ENCODE peak calls at places on chromosomes 5 and 9, in five cellular contexts. F is HepG2, U is GM12878, E is K562, R is H1. C is an unnamed sample.

GRCh38 chr9:8489845-8490244 is 690.3 kb upstream of the DMAC1 start:
- DNase-seq in U (no peak), R (no peak), E (no peak), F (no peak), C (no peak)

GRCh38 chr5:127089206-127089605 is 15.9 kb upstream of the C5orf63 start:
- DNase-seq in U (no peak), F (no peak), R (no peak), E (no peak), C (no peak)

GRCh38 chr5:149141957-149142851 is 911 bp downstream of the ABLIM3 start:
- DNase-seq in E (no peak), R (no peak), F (no peak), U (no peak), C (no peak)

GRCh38 chr5:91144491-91145232 is 238.5 kb downstream of the ARRDC3 start:
- DNase-seq in F (no peak), E (no peak), R (no peak), U (no peak), C (no peak)

GRCh38 chr9:134661299-134661698 is 19.7 kb downstream of the COL5A1 start:
- DNase-seq in F (no peak), R (no peak), U (no peak), E (no peak), C (no peak)

GRCh38 chr5:130937046-130937445 is 228.0 kb downstream of the HINT1 start:
- DNase-seq in E (no peak), F (no peak), U (no peak), R (no peak), C (no peak)

GRCh38 chr5:135230326-135230925 is 168.6 kb downstream of the MACROH2A1 start:
- DNase-seq in E (no peak), F (peak), U (no peak), R (no peak), C (no peak)

GRCh38 chr9:95175523-95175922 is 142.0 kb downstream of the FANCC start:
- DNase-seq in E (no peak), U (no peak), F (no peak), R (no peak), C (no peak)

GRCh38 chr9:93098236-93098946 is 2.4 kb downstream of the CARD19 start:
- DNase-seq in E (peak), F (peak), R (no peak), U (no peak), C (no peak)

GRCh38 chr9:93493949-93494348 is 40.6 kb upstream of the FAM120AOS start:
- DNase-seq in E (no peak), F (no peak), U (no peak), R (no peak), C (no peak)

GRCh38 chr5:33153891-33154290 is 286.9 kb upstream of the TARS1 start:
- DNase-seq in U (no peak), R (no peak), E (no peak), F (no peak), C (no peak)

GRCh38 chr5:15510092-15510491 is 10.1 kb downstream of the FBXL7 start:
- DNase-seq in U (no peak), E (no peak), R (no peak), F (no peak), C (no peak)

GRCh38 chr5:176632777-176633176 is 2.3 kb downstream of the EIF4E1B start:
- DNase-seq in U (no peak), F (no peak), E (no peak), R (no peak), C (no peak)

GRCh38 chr5:73901045-73901444 is 275.0 kb downstream of the ARHGEF28 start:
- DNase-seq in R (no peak), E (no peak), U (no peak), F (no peak), C (no peak)

GRCh38 chr5:26582350-26583040 is 455.9 kb downstream of the CDH9 start:
- DNase-seq in R (no peak), F (no peak), U (no peak), E (no peak), C (no peak)

GRCh38 chr5:124330595-124330994 is 415.8 kb downstream of the ZNF608 start:
- DNase-seq in E (no peak), R (no peak), U (no peak), F (no peak), C (no peak)

GRCh38 chr9:136606687-136607333 is 55.9 kb upstream of the EGFL7 start:
- DNase-seq in R (no peak), U (no peak), F (no peak), E (peak), C (no peak)

GRCh38 chr5:144201578-144201977 is 30.9 kb downstream of the KCTD16 start:
- DNase-seq in E (no peak), F (no peak), R (no peak), U (no peak), C (no peak)

GRCh38 chr5:174798411-174798930 is 74.1 kb downstream of the MSX2 start:
- DNase-seq in F (no peak), E (no peak), U (no peak), R (no peak), C (no peak)

GRCh38 chr5:170218730-170219129 is 14.1 kb upstream of the C5orf58 start:
- DNase-seq in U (no peak), E (no peak), F (no peak), R (no peak), C (no peak)

GRCh38 chr9:36268007-36268427 is 9.8 kb upstream of the GNE start:
- DNase-seq in R (no peak), E (no peak), U (no peak), F (no peak), C (no peak)

GRCh38 chr5:61132559-61132958 is 29.7 kb downstream of the SMIM15 start:
- DNase-seq in F (no peak), R (no peak), U (no peak), E (no peak), C (no peak)

GRCh38 chr5:62732677-62733121 is 154.1 kb downstream of the LRRC70 start:
- DNase-seq in R (no peak), E (no peak), F (no peak), U (no peak), C (no peak)

GRCh38 chr9:75333624-75334023 is 245.3 kb downstream of the OSTF1 start:
- DNase-seq in U (no peak), R (no peak), E (no peak), F (no peak), C (no peak)

GRCh38 chr5:42960472-42960871 is 79.6 kb downstream of the ANXA2R start:
- DNase-seq in R (no peak), E (no peak), F (no peak), U (no peak), C (no peak)

GRCh38 chr9:83472221-83472665 is 66.0 kb downstream of the FRMD3 start:
- DNase-seq in E (no peak), R (no peak), F (peak), U (no peak), C (no peak)

GRCh38 chr5:122468351-122469111 is 156.5 kb downstream of the SNCAIP start:
- DNase-seq in R (no peak), U (no peak), E (no peak), F (no peak), C (no peak)

GRCh38 chr9:86575137-86575536 is 220.9 kb upstream of the TUT7 start:
- DNase-seq in R (no peak), F (no peak), E (no peak), U (no peak), C (no peak)

GRCh38 chr9:136784249-136784996 is 6.7 kb upstream of the TMEM141 start:
- DNase-seq in F (no peak), E (peak), R (no peak), U (no peak), C (no peak)

GRCh38 chr9:132474253-132474652 is 64.2 kb downstream of the CFAP77 start:
- DNase-seq in E (no peak), F (peak), U (no peak), R (no peak), C (no peak)
- TF ChIP-seq ATF3 in E (no peak), F (no peak), U (no peak), R (no peak), C (no peak)

GRCh38 chr5:108420182-108420581 is 38.3 kb upstream of the FBXL17 start:
- DNase-seq in E (no peak), U (no peak), R (no peak), F (no peak), C (no peak)

GRCh38 chr5:108420755-108421154 is 38.9 kb upstream of the FBXL17 start:
- DNase-seq in E (no peak), U (no peak), R (no peak), F (no peak), C (no peak)

GRCh38 chr5:108415726-108416125 is 33.8 kb upstream of the FBXL17 start:
- DNase-seq in F (no peak), R (no peak), E (no peak), U (no peak), C (no peak)

GRCh38 chr5:108418172-108418571 is 36.3 kb upstream of the FBXL17 start:
- DNase-seq in E (no peak), F (no peak), U (no peak), R (no peak), C (no peak)

GRCh38 chr5:108417166-108417670 is 35.3 kb upstream of the FBXL17 start:
- DNase-seq in F (no peak), E (no peak), U (no peak), R (no peak), C (no peak)
- TF ChIP-seq CREB1 in F (no peak), E (no peak), U (no peak), R (no peak), C (no peak)

GRCh38 chr9:30575691-30576090 is 1808.8 kb upstream of the ACO1 start:
- DNase-seq in R (no peak), E (no peak), U (no peak), F (no peak), C (no peak)

GRCh38 chr9:30579810-30580209 is 1804.6 kb upstream of the ACO1 start:
- DNase-seq in R (no peak), E (no peak), U (no peak), F (no peak), C (no peak)

GRCh38 chr9:30575218-30575617 is 1809.2 kb upstream of the ACO1 start:
- DNase-seq in R (no peak), E (no peak), F (no peak), U (no peak), C (no peak)

GRCh38 chr9:30574355-30575151 is 1809.9 kb upstream of the ACO1 start:
- DNase-seq in R (no peak), F (no peak), E (no peak), U (no peak), C (peak)
- TF ChIP-seq ATF3 in R (no peak), F (no peak), E (no peak), U (no peak), C (no peak)

GRCh38 chr9:105392531-105392930 is 55.3 kb upstream of the FSD1L start:
- DNase-seq in R (no peak), U (no peak), F (no peak), E (no peak), C (no peak)
- TF ChIP-seq CREB1 in R (no peak), U (no peak), F (no peak), E (no peak), C (no peak)

GRCh38 chr5:643811-644271 is 31.7 kb downstream of the CEP72 start:
- DNase-seq in U (peak), E (no peak), F (no peak), R (no peak), C (no peak)
- TF ChIP-seq ATF3 in U (no peak), E (no peak), F (no peak), R (no peak), C (no peak)

GRCh38 chr5:173304591-173304988 is 23.6 kb downstream of the STC2 start:
- DNase-seq in E (no peak), F (peak), R (no peak), U (no peak), C (no peak)
- TF ChIP-seq CREB1 in E (no peak), F (no peak), R (no peak), U (no peak), C (no peak)

C was measured in WTC11.